ENCODE peak calls at places on chromosomes 5 and 9, in seven cellular contexts. G is naive thymus-derived CD4-positive, alpha-beta T cell; U is CD8-positive, alpha-beta memory T cell; V is ovary; A is caudate nucleus; Y is spleen; W is left ventricle myocardium inferior. T is an unnamed sample.
A peak's percentile ranks its signal among the peaks of the same experiment; 100 is the strongest.

GRCh38 chr5:98458004-98458403 is 315.5 kb upstream of the RGMB start:
- DNase-seq in G (no peak), U (no peak), V (no peak), A (no peak), Y (no peak), W (no peak), T (no peak)

GRCh38 chr9:127182901-127183746 is 60.7 kb upstream of the ANGPTL2 start:
- DNase-seq in G (no peak), U (no peak), V (peak; percentile 37), A (no peak), Y (peak; percentile 35), W (no peak), T (no peak)

GRCh38 chr5:6714221-6715041 is 1.2 kb downstream of the TENT4A start:
- DNase-seq in G (peak; percentile 12), U (no peak), V (peak; percentile 56), A (no peak), Y (peak; percentile 91), W (peak; percentile 45), T (peak; percentile 35)

GRCh38 chr5:37723147-37723961 is 116.5 kb downstream of the GDNF start:
- DNase-seq in G (no peak), U (no peak), V (no peak), A (no peak), Y (no peak), W (no peak), T (no peak)

GRCh38 chr9:96566401-96567202 is 53.0 kb downstream of the CDC14B start:
- DNase-seq in G (peak; percentile 70), U (peak; percentile 91), V (peak; percentile 68), A (peak; percentile 66), Y (peak; percentile 95), W (peak; percentile 82), T (peak; percentile 72)

GRCh38 chr5:19855929-19856328 is 132.1 kb downstream of the CDH18 start:
- DNase-seq in G (no peak), U (no peak), V (no peak), A (no peak), Y (no peak), W (no peak), T (no peak)

GRCh38 chr5:9125852-9126251 is 420.0 kb downstream of the SEMA5A start:
- DNase-seq in G (no peak), U (no peak), V (no peak), A (no peak), Y (no peak), W (no peak), T (no peak)

GRCh38 chr5:97044057-97044456 is 98.4 kb downstream of the LIX1 start:
- DNase-seq in G (no peak), U (no peak), V (no peak), A (no peak), Y (no peak), W (peak; percentile 17), T (no peak)

GRCh38 chr5:64594601-64595518 is 89.0 kb downstream of the RGS7BP start:
- DNase-seq in G (no peak), U (no peak), V (peak; percentile 16), A (peak; percentile 56), Y (no peak), W (no peak), T (no peak)

GRCh38 chr9:131235480-131235851 is 40.8 kb downstream of the FAM78A start:
- DNase-seq in G (no peak), U (no peak), V (no peak), A (no peak), Y (no peak), W (no peak), T (no peak)

GRCh38 chr5:141001466-141001853 is 35.2 kb downstream of the PCDHAC2 start:
- DNase-seq in G (no peak), U (no peak), V (no peak), A (no peak), Y (no peak), W (no peak), T (no peak)

GRCh38 chr9:126301985-126302603 is 24.5 kb upstream of the MVB12B start:
- DNase-seq in G (peak; percentile 33), U (peak; percentile 76), V (no peak), A (peak; percentile 21), Y (no peak), W (peak; percentile 48), T (peak; percentile 73)

GRCh38 chr9:116382053-116382452 is 228.5 kb downstream of the PAPPA start:
- DNase-seq in G (no peak), U (no peak), V (no peak), A (no peak), Y (no peak), W (no peak), T (no peak)

GRCh38 chr9:82284758-82285157 is 296.2 kb downstream of the SPATA31D1 start:
- DNase-seq in G (no peak), U (no peak), V (no peak), A (no peak), Y (no peak), W (no peak), T (no peak)

GRCh38 chr9:36871606-36872005 is 162.5 kb downstream of the PAX5 start:
- DNase-seq in G (no peak), U (no peak), V (no peak), A (no peak), Y (peak; percentile 62), W (no peak), T (no peak)

GRCh38 chr5:74227081-74227480 is 413.4 kb downstream of the ENC1 start:
- DNase-seq in G (no peak), U (no peak), V (no peak), A (peak; percentile 3), Y (no peak), W (no peak), T (no peak)

GRCh38 chr9:111798786-111799185 is 4.0 kb upstream of the SHOC1 start:
- DNase-seq in G (no peak), U (no peak), V (no peak), A (no peak), Y (no peak), W (no peak), T (no peak)

DNA sequence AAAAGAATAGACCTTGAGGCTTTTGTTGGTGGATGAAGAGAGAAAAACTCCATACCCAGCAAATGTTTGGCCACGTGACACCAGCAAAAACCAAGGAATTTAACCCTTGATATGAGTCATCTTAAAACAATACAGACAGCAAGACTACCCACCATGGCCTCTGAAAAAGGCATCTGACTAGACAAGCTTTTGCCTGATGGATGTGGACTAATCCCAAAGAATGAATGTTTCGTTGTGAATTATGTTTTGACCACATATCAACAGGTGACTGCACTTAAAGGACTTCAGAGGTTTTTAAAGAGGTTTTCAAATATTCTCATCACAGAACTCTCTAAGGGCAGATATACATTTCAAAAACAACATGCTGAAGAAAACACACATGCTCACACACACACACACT is 33.0 kb upstream of the SLC1A3 start:
- DNase-seq in G (no peak), U (no peak), V (no peak), A (no peak), Y (no peak), W (no peak), T (no peak)
- H3K27ac ChIP-seq in G (no peak overlapping the region), U (no peak overlapping the region), V (no peak overlapping the region), A (no peak overlapping the region), Y (no peak overlapping the region), W (no peak overlapping the region), T (no peak overlapping the region)

DNA sequence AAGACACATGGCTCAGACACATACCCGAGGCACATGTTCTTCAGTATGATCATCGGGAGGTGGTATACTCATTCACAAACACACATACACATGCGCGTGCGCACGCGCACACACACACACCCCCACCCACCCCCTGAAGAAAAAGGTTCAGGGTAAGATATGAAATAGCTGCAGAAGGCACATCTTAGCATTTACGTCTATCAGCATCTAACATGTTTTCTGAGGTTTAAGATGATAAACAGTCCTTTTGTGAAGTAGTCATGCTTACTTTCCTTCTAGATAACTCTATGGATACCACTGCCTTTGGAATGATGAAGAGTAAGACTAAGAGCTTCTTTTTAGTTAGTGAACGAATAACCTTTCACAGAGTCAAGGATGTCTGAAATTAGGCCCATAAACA is 105.1 kb upstream of the GNA14 start:
- DNase-seq in G (no peak), U (no peak), V (no peak), A (no peak), Y (no peak), W (no peak), T (no peak)
- H3K27ac ChIP-seq in G (no peak overlapping the region), U (no peak overlapping the region), V (no peak overlapping the region), A (no peak overlapping the region), Y (no peak overlapping the region), W (no peak overlapping the region), T (no peak overlapping the region)

GRCh38 chr9:98328141-98328540 is 72.7 kb upstream of the TBC1D2 start:
- DNase-seq in G (no peak), U (no peak), V (no peak), A (no peak), Y (peak; percentile 2), W (no peak), T (no peak)

GRCh38 chr9:98328770-98329169 is 73.3 kb upstream of the TBC1D2 start:
- DNase-seq in G (no peak), U (no peak), V (no peak), A (no peak), Y (peak; percentile 12), W (no peak), T (no peak)

GRCh38 chr9:98329281-98329680 is 73.8 kb upstream of the TBC1D2 start:
- DNase-seq in G (no peak), U (no peak), V (no peak), A (no peak), Y (peak; percentile 36), W (no peak), T (no peak)

GRCh38 chr9:98330831-98331230 is 75.4 kb upstream of the TBC1D2 start:
- DNase-seq in G (no peak), U (no peak), V (no peak), A (no peak), Y (no peak), W (no peak), T (no peak)

DNA sequence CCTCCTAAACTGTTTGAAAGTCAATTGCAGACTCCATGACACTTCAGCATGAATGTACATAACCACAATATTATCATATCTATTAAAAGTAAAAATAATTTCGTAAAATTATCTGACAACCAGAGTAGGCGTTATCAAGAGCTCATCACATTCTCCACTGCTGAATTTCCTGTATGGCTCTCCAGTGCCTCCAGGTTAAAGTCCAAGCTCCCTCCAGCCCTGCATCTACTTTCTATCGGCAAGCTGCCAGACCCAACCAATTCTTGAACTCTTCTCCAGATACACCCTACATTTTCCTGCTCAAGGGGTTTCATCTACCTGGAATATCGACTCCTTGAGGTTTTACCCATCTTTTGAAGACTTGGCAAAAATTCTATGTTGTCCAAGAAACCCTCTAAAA is 74.5 kb upstream of the TBC1D2 start:
- DNase-seq in G (no peak), U (no peak), V (no peak), A (no peak), Y (no peak), W (no peak), T (no peak)
- H3K27ac ChIP-seq in G (no peak overlapping the region), U (no peak overlapping the region), V (no peak overlapping the region), A (no peak overlapping the region), Y (no peak overlapping the region), W (no peak overlapping the region), T (no peak overlapping the region)

DNA sequence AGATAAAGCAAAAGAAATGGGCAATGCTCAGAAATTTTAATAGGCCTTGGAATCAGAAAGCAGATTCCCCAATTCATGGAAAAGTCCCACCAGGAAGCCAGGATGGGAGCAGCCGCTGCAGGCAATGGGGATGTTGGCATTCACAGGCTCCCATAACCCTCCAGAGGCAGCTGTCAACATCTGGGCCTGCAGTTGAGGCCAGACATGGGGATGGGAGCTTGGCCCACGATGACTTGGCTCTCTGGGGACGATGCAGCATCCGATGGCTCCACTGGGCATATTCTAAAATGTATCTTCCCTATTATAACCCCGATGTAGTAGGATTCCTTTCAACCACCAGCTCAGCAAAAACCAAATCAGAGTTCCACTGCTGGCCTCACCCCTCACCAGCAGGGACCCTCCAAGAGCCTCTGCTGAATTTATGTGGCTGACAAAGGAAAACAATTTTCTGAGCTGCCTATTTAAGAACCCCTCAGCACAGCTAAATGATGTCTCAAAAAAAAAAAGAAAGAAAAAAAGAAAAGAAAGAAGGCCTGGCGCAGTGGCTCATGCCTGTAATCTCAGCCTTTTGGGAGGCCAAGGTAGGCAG is 7.1 kb downstream of the SPRY4 start:
- DNase-seq in G (no peak), U (no peak), V (no peak), A (no peak), Y (no peak), W (peak; percentile 32), T (no peak)
- H3K27ac ChIP-seq in G (no peak overlapping the region), U (no peak overlapping the region), V (no peak overlapping the region), A (no peak overlapping the region), Y (no peak overlapping the region), W (peak overlapping the region; percentile 98), T (no peak overlapping the region)